ENCODE peak calls at places on chromosomes 7 and 10, in six cellular contexts. Q, F, W, O, Z and R are unnamed samples.

GRCh38 chr7:19663816-19664531 is 44.9 kb downstream of the POLR1F start:
- DNase-seq in Q (peak), F (no peak), W (no peak), O (no peak), Z (no peak), R (no peak)

GRCh38 chr10:53839437-53840039 is 961.5 kb downstream of the PCDH15 start:
- DNase-seq in Q (no peak), F (no peak), W (peak), O (no peak), Z (no peak), R (peak)

GRCh38 chr7:110130669-110131068 is 960.3 kb upstream of the LRRN3 start:
- DNase-seq in Q (no peak), F (no peak), W (no peak), O (no peak), Z (no peak), R (no peak)

GRCh38 chr10:4775808-4776207 is 50.2 kb upstream of the AKR1E2 start:
- DNase-seq in Q (no peak), F (no peak), W (peak), O (no peak), Z (no peak), R (peak)

GRCh38 chr10:127450644-127451043 is 98.5 kb upstream of the NPS start:
- DNase-seq in Q (no peak), F (no peak), W (no peak), O (no peak), Z (no peak), R (no peak)

GRCh38 chr10:110739811-110740271 is 95.7 kb downstream of the RBM20 start:
- DNase-seq in Q (no peak), F (no peak), W (no peak), O (no peak), Z (no peak), R (no peak)

GRCh38 chr7:100563809-100564400 is 9.8 kb downstream of the SAP25 start:
- DNase-seq in Q (peak), F (no peak), W (peak), O (peak), Z (peak), R (peak)

GRCh38 chr10:43854042-43854441 is 205.4 kb upstream of the ZNF32 start:
- DNase-seq in Q (no peak), F (no peak), W (peak), O (peak), Z (no peak), R (peak)

GRCh38 chr10:89283988-89284475 is 17.8 kb upstream of the IFIT2 start:
- DNase-seq in Q (no peak), F (no peak), W (peak), O (peak), Z (no peak), R (peak)

GRCh38 chr10:43264987-43265798 is 1.7 kb downstream of the RASGEF1A start:
- DNase-seq in Q (peak), F (no peak), W (no peak), O (no peak), Z (no peak), R (no peak)

GRCh38 chr10:49678827-49679479 is 498 bp upstream of the C10orf53 start:
- DNase-seq in Q (no peak), F (no peak), W (no peak), O (no peak), Z (no peak), R (no peak)

GRCh38 chr7:155864271-155864985 is 52.2 kb upstream of the SHH start:
- DNase-seq in Q (no peak), F (peak), W (no peak), O (no peak), Z (no peak), R (no peak)

GRCh38 chr10:125534515-125534914 is 148.4 kb downstream of the TEX36 start:
- DNase-seq in Q (no peak), F (no peak), W (no peak), O (no peak), Z (no peak), R (no peak)

GRCh38 chr10:120184547-120185337 is 272.3 kb upstream of the PLPP4 start:
- DNase-seq in Q (no peak), F (no peak), W (no peak), O (no peak), Z (no peak), R (no peak)

GRCh38 chr7:155721056-155721455 is 76.6 kb downstream of the RBM33 start:
- DNase-seq in Q (no peak), F (no peak), W (no peak), O (no peak), Z (no peak), R (no peak)

GRCh38 chr7:151312831-151313809 is 28.5 kb upstream of the NUB1 start:
- DNase-seq in Q (no peak), F (no peak), W (no peak), O (no peak), Z (no peak), R (no peak)

GRCh38 chr7:21256310-21256877 is 171.5 kb upstream of the SP4 start:
- DNase-seq in Q (no peak), F (no peak), W (peak), O (no peak), Z (no peak), R (peak)

GRCh38 chr7:21253740-21254687 is 173.9 kb upstream of the SP4 start:
- DNase-seq in Q (peak), F (no peak), W (peak), O (peak), Z (peak), R (peak)

DNA sequence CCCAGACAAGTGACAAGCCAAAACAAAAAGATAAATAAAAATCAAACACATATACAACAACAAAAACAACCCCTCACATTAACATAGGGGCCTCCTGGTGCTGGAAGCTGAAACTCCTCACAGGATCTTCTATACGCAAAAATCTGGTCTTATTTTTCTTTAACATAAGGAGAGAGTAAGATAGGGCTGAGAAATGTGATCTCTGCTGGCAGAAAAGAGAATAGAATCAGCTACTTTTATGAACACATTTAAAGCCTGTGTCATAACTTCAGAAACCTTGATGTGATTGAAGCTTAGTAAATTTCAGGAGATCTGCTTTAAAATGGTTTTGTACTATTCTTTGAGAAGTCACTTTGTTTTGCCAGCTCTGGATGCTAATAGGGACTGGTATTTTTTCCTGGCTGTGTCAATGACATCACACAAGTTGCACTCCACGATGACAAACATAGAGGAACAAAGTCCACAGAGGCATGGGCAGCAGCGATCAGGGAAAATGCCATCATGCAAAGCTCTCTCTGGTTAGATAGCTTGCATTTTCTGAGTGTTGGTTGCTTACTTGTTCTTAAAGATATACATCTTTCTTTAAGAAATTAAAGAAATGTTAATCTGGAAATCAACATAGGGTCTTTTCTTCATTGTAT is 176.6 kb upstream of the SP4 start:
- DNase-seq in Q (no peak), F (no peak), W (no peak), O (no peak), Z (no peak), R (no peak)
- TF ChIP-seq CTCF in Q (no peak), F (no peak), W (no peak), O (no peak), Z (peak), R (no peak)

DNA sequence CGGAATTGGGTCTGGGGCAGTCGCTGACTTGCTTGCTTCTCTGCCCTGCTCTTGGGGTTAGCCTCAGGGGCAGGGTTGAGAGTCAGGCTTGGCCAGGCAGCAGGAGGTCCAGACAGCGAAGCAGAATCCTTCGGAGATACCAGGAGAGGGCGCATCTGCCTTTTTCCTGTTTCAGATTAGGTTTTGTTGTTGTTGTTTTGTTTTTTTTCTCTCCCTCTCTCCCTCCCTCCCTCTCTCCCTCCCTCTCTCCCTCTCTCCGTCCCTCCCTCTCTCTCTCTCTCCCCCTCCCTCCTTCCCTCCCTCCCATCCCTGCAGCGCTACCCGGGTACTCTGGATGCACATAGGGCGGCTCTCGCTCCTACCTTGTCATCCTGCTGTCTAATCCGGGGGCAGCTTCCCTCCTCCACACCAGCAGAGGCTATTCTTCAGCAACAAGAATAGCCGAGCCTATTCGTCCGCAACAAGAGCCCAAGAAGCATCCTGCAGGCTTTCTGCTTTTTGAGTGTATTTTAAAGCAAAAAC is 758 bp upstream of the OPTN start:
- DNase-seq in Q (peak), F (no peak), W (peak), O (peak), Z (no peak), R (peak)
- TF ChIP-seq CTCF in Q (peak), F (peak), W (peak), O (no peak), Z (no peak), R (peak)

GRCh38 chr10:104485632-104486031 is 132.0 kb downstream of the CFAP58 start:
- DNase-seq in Q (no peak), F (no peak), W (no peak), O (no peak), Z (no peak), R (no peak)
- TF ChIP-seq CTCF in Q (no peak), F (no peak), W (no peak), O (no peak), Z (peak), R (no peak)

GRCh38 chr10:79385392-79385795 is 38.1 kb downstream of the PPIF start:
- DNase-seq in Q (no peak), F (no peak), W (no peak), O (no peak), Z (peak), R (no peak)

GRCh38 chr10:79387466-79387973 is 40.3 kb downstream of the PPIF start:
- DNase-seq in Q (no peak), F (no peak), W (no peak), O (no peak), Z (no peak), R (no peak)

GRCh38 chr10:79386637-79387465 is 39.6 kb downstream of the PPIF start:
- DNase-seq in Q (no peak), F (peak), W (peak), O (no peak), Z (peak), R (no peak)

GRCh38 chr10:79384773-79385391 is 37.6 kb downstream of the PPIF start:
- DNase-seq in Q (no peak), F (no peak), W (no peak), O (no peak), Z (peak), R (no peak)

DNA sequence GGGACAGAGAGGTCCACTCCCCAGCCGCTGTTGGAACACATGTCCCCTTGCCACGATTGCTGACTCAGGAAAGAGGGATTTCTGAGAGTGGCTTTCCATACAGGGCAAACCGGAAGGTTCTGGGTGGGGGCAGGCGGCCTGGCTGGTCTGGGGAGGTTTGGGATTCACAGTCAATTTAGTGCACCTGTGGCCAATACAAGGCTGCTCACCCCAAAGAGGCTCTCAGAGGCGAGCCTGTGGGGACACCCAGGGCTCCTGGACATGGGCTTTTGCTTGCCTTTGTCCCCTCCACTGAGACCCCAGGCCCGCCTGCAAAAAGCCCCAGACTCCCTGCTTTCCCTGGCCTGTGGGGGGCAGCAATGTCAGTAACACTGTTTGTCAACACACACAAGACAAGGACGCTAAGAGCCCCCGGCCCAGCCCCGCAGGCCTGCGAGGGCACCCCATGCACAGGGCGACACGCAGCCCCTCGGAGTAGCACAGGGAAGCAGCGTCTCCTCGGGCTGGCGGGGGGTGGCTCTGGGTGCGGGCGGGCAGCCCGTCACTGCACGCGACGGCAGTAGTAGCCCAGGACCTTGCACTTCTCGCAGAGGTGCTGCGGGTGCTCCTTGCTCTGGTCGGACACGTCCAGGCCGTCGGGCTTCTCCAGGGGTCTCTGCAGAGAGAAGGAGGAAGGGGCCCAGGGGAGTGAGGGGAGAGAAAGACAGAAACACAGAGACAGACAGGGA is 38.7 kb downstream of the PPIF start:
- DNase-seq in Q (no peak), F (peak), W (no peak), O (no peak), Z (peak), R (no peak)
- TF ChIP-seq CTCF in Q (no peak), F (no peak), W (no peak), O (no peak), Z (peak), R (no peak)